ENCODE peak calls at places on chromosomes 1 and 21, in four cellular contexts. E is A549, P is mammary epithelial cell, N is IMR-90. U is an unnamed sample.
A peak's percentile ranks its signal among the peaks of the same experiment; 100 is the strongest.

GRCh38 chr1:62457955-62458354 is 21.1 kb downstream of the USP1 start:
- DNase-seq in E (no peak), P (no peak), N (no peak), U (no peak)

GRCh38 chr1:6349254-6349943 is 44.2 kb downstream of the ACOT7 start:
- DNase-seq in E (no peak), P (no peak), N (no peak), U (peak; percentile 66)

GRCh38 chr1:56975446-56975845 is 9.6 kb upstream of the C8B start:
- DNase-seq in E (no peak), P (no peak), N (no peak), U (no peak)

GRCh38 chr1:203185585-203185984 is 919 bp downstream of the CHI3L1 start:
- DNase-seq in E (no peak), P (no peak), N (no peak), U (peak; percentile 62)

GRCh38 chr1:103129255-103129654 is 20.9 kb upstream of the COL11A1 start:
- DNase-seq in E (no peak), P (peak; percentile 14), N (peak; percentile 55), U (peak; percentile 71)

GRCh38 chr1:101235696-101236545 is 898 bp upstream of the S1PR1 start:
- DNase-seq in E (no peak), P (peak; percentile 75), N (peak; percentile 37), U (peak; percentile 57)

GRCh38 chr1:91582431-91582921 is 81.8 kb downstream of the CDC7 start:
- DNase-seq in E (peak; percentile 40), P (peak; percentile 85), N (peak; percentile 100), U (peak; percentile 91)

GRCh38 chr1:188371295-188371806 is 1542.6 kb downstream of the PLA2G4A start:
- DNase-seq in E (no peak), P (no peak), N (peak; percentile 6), U (no peak)

GRCh38 chr1:202131956-202132821 is 9.5 kb downstream of the GPR37L1 start:
- DNase-seq in E (no peak), P (no peak), N (no peak), U (peak; percentile 63)

GRCh38 chr1:223339861-223340260 is 24.1 kb downstream of the SUSD4 start:
- DNase-seq in E (no peak), P (no peak), N (no peak), U (no peak)

GRCh38 chr1:239718571-239718970 is 332.2 kb downstream of the CHRM3 start:
- DNase-seq in E (no peak), P (no peak), N (no peak), U (no peak)

GRCh38 chr1:239717097-239718051 is 331.0 kb downstream of the CHRM3 start:
- DNase-seq in E (peak; percentile 8), P (no peak), N (no peak), U (no peak)

GRCh38 chr1:239718997-239719628 is 332.7 kb downstream of the CHRM3 start:
- DNase-seq in E (no peak), P (no peak), N (no peak), U (no peak)

GRCh38 chr1:239722080-239722479 is 335.7 kb downstream of the CHRM3 start:
- DNase-seq in E (no peak), P (peak; percentile 6), N (no peak), U (no peak)

DNA sequence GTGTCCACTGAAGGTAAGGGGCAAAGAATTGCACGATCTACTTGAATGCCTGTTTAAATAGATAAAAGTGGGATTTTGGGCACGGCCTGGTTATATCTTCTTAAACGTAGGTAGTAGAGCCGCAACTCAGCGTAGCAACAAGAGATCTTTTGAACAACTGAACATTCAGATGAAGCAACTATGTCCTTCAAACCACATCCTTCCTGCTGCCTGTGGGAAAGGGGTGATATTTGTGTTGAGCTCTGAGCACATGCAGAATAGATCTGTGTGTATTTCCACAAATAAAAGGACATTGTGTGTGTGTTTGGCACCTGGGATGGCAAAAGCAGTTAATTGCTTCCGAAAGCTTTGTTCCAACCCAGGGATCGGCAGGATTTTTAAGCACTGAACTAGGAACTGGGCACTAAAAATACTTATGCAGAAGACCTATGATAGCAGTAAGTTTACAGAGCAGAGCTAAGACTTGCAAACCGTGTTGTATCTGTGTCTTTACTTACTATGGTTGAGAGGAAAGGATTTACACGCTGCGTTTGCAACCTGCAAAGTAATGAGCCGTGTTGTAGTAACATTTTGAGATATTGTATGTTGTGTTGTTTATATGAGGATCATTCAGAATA is 333.4 kb downstream of the CHRM3 start:
- DNase-seq in E (no peak), P (no peak), N (no peak), U (no peak)
- H3K4me1 ChIP-seq in E (peaks cover 11% of the 10 kb centered on the region), P (no peaks in the 10 kb centered on the region), N (no peaks in the 10 kb centered on the region), U (no peaks in the 10 kb centered on the region)

GRCh38 chr1:215501496-215501895 is 65.6 kb upstream of the KCTD3 start:
- DNase-seq in E (no peak), P (peak; percentile 16), N (no peak), U (no peak)
- H3K4me2 ChIP-seq in E (no peak overlapping the region), P (no peak overlapping the region), N (no peak overlapping the region), U (peak overlapping the region; percentile 7)

GRCh38 chr1:64915381-64916274 is 50.7 kb downstream of the JAK1 start:
- DNase-seq in E (peak; percentile 96), P (peak; percentile 85), N (peak; percentile 94), U (peak; percentile 79)

GRCh38 chr1:64920936-64921589 is 45.3 kb downstream of the JAK1 start:
- DNase-seq in E (no peak), P (peak; percentile 67), N (peak; percentile 69), U (no peak)

GRCh38 chr1:64917328-64917861 is 49.0 kb downstream of the JAK1 start:
- DNase-seq in E (peak; percentile 92), P (peak; percentile 78), N (peak; percentile 99), U (peak; percentile 83)

GRCh38 chr1:64921761-64922160 is 44.6 kb downstream of the JAK1 start:
- DNase-seq in E (no peak), P (no peak), N (no peak), U (no peak)

GRCh38 chr1:64917907-64918306 is 48.4 kb downstream of the JAK1 start:
- DNase-seq in E (no peak), P (no peak), N (no peak), U (no peak)
- H3K4me1 ChIP-seq in E (peaks cover 85% of the 10 kb centered on the region), P (peaks cover 43% of the 10 kb centered on the region), N (peaks cover 19% of the 10 kb centered on the region), U (peaks cover 56% of the 10 kb centered on the region)

DNA sequence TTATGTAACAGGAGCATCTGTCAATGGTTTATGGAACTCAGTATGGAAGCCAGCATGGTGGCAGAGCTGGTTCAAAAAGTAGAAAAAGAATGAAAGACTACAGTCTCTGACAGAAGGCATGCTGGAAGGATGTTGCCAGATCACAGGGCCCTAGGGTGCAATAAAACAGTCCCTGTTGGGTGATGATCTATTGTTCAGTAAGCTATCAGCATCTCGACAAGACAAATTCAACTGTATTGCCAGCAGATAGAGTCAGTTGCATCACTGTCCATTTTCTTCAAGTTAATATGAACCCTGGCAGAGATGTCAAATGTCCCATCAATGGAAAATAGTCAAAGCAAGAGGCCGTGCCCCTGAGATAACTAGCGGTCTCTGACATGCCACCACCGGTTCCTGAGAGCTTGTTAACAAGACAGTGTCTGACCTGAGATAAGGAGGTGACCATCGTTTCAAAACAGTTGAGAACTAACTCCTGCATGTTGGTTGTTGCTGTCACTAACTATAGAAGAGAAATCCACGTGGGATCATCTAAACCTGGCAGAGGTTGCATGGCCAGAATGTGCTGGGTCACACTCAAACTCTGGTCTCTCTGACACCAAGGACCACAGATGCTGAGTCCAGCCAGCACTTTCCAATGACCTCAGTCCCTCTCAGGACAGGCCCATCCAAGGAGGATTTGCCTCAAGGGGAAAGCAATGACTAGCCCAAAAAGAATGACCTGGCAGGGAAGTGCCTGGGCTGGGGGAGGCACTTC is 125.9 kb downstream of the RIPK4 start:
- DNase-seq in E (no peak), P (peak; percentile 57), N (peak; percentile 60), U (peak; percentile 87)
- H3K4me2 ChIP-seq in E (peak overlapping the region; percentile 70), P (peak overlapping the region; percentile 50), N (no peak overlapping the region), U (peak overlapping the region; percentile 71)

GRCh38 chr1:170853302-170853701 is 82.0 kb upstream of the MROH9 start:
- DNase-seq in E (no peak), P (no peak), N (no peak), U (no peak)
- H3K4me1 ChIP-seq in E (no peaks in the 10 kb centered on the region), P (no peaks in the 10 kb centered on the region), N (no peaks in the 10 kb centered on the region), U (no peaks in the 10 kb centered on the region)

DNA sequence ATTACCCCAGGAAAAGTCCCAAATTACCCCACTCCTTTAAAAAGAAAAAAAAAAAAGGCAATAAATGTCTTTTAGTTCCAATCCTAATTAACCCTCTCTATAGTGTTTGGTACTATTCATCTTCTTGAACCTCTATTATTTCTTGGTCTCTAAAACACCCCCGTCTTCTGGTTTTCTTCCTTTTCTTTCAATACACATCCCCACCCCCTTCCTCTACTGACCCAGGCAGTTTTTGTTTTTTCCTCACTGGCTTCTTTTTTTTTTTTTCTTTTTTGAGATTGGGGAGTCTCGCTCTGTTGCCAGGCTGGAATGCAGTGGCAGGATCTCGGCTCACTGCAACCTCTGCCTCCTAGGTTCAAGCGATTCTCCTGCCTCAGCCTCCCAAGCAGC is 26.1 kb downstream of the EGLN1 start:
- DNase-seq in E (no peak), P (no peak), N (no peak), U (peak; percentile 53)
- H3K4me2 ChIP-seq in E (peak overlapping the region; percentile 80), P (peak overlapping the region; percentile 67), N (no peak overlapping the region), U (peak overlapping the region; percentile 82)

GRCh38 chr1:227486559-227486958 is 76.8 kb upstream of the ZNF678 start:
- DNase-seq in E (no peak), P (no peak), N (no peak), U (no peak)

GRCh38 chr1:227487606-227488005 is 75.8 kb upstream of the ZNF678 start:
- DNase-seq in E (no peak), P (no peak), N (no peak), U (no peak)

GRCh38 chr1:227490001-227490400 is 73.4 kb upstream of the ZNF678 start:
- DNase-seq in E (no peak), P (no peak), N (no peak), U (no peak)

GRCh38 chr1:227489572-227489971 is 73.8 kb upstream of the ZNF678 start:
- DNase-seq in E (no peak), P (no peak), N (no peak), U (no peak)

DNA sequence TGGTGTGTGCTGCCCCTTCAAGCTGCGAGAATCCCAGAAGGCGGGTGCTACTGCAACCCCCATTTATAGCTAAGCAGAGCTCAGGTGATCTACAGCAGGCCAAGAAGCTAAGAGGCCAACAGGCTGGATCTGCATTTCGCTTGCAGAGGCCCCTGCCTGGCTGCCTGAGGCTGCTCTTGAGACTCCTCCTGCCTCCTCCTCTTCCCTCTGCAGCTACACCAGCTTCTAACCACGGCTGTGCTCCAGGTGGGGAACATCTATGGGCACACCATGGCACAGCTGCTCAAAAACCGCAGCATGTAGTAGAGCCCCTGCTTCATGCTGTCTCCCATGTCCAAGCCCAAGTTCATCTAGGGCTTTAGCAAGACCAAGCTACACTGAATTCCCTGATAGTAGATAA is 72.9 kb upstream of the ZNF678 start:
- DNase-seq in E (no peak), P (no peak), N (no peak), U (no peak)
- H3K4me1 ChIP-seq in E (no peaks in the 10 kb centered on the region), P (no peaks in the 10 kb centered on the region), N (no peaks in the 10 kb centered on the region), U (no peaks in the 10 kb centered on the region)

GRCh38 chr1:65001238-65001792 is 35.0 kb upstream of the JAK1 start:
- DNase-seq in E (no peak), P (no peak), N (peak; percentile 68), U (peak; percentile 85)

GRCh38 chr1:65003316-65003664 is 36.9 kb upstream of the JAK1 start:
- DNase-seq in E (no peak), P (no peak), N (no peak), U (no peak)

GRCh38 chr1:65006806-65007205 is 40.5 kb upstream of the JAK1 start:
- DNase-seq in E (no peak), P (no peak), N (no peak), U (no peak)

GRCh38 chr1:65002508-65003315 is 36.4 kb upstream of the JAK1 start:
- DNase-seq in E (peak; percentile 62), P (peak; percentile 89), N (peak; percentile 79), U (peak; percentile 98)

GRCh38 chr1:65002156-65002507 is 35.8 kb upstream of the JAK1 start:
- DNase-seq in E (no peak), P (no peak), N (no peak), U (no peak)
- H3K4me2 ChIP-seq in E (peak overlapping the region; percentile 93), P (peak overlapping the region; percentile 98), N (peak overlapping the region; percentile 79), U (peak overlapping the region; percentile 73)

U was measured in osteoblast.